ENCODE peak calls at places on chromosome 1, in four cellular contexts. One of them, this sample, is unnamed.

GRCh38 chr1:228884615-228885566 is 149.6 kb downstream of the RHOU start:
- DNase-seq in fibroblast of lung: peak
- DNase-seq in MCF 10A: no peak
- DNase-seq in bronchial epithelial cell: no peak
- DNase-seq in this sample: peak

GRCh38 chr1:168119750-168120149 is 17.0 kb downstream of the GPR161 start:
- DNase-seq in fibroblast of lung: no peak
- DNase-seq in MCF 10A: no peak
- DNase-seq in bronchial epithelial cell: no peak
- DNase-seq in this sample: no peak

GRCh38 chr1:102183711-102184110 is 187.0 kb upstream of the OLFM3 start:
- DNase-seq in fibroblast of lung: no peak
- DNase-seq in MCF 10A: no peak
- DNase-seq in bronchial epithelial cell: no peak
- DNase-seq in this sample: no peak

GRCh38 chr1:157403203-157403602 is 149.1 kb downstream of the FCRL5 start:
- DNase-seq in fibroblast of lung: no peak
- DNase-seq in MCF 10A: peak
- DNase-seq in bronchial epithelial cell: peak
- DNase-seq in this sample: no peak

GRCh38 chr1:97654866-97655265 is 266.0 kb downstream of the DPYD start:
- DNase-seq in fibroblast of lung: peak
- DNase-seq in MCF 10A: no peak
- DNase-seq in bronchial epithelial cell: no peak
- DNase-seq in this sample: no peak

GRCh38 chr1:79373481-79374132 is 367.1 kb upstream of the ADGRL4 start:
- DNase-seq in fibroblast of lung: peak
- DNase-seq in MCF 10A: peak
- DNase-seq in bronchial epithelial cell: no peak
- DNase-seq in this sample: no peak

GRCh38 chr1:10185759-10186158 is 24.6 kb upstream of the KIF1B start:
- DNase-seq in fibroblast of lung: no peak
- DNase-seq in MCF 10A: no peak
- DNase-seq in bronchial epithelial cell: no peak
- DNase-seq in this sample: no peak

GRCh38 chr1:2921970-2922686 is 99.1 kb upstream of the ACTRT2 start:
- DNase-seq in fibroblast of lung: no peak
- DNase-seq in MCF 10A: no peak
- DNase-seq in bronchial epithelial cell: no peak
- DNase-seq in this sample: no peak

GRCh38 chr1:154626456-154627246 is 18.7 kb upstream of the ADAR start:
- DNase-seq in fibroblast of lung: no peak
- DNase-seq in MCF 10A: peak
- DNase-seq in bronchial epithelial cell: peak
- DNase-seq in this sample: no peak

GRCh38 chr1:14924455-14925325 is 228.9 kb upstream of the TMEM51 start:
- DNase-seq in fibroblast of lung: peak
- DNase-seq in MCF 10A: peak
- DNase-seq in bronchial epithelial cell: no peak
- DNase-seq in this sample: peak
- TF ChIP-seq CTCF in fibroblast of lung: no peak
- TF ChIP-seq CTCF in MCF 10A: peak
- TF ChIP-seq CTCF in bronchial epithelial cell: peak
- TF ChIP-seq CTCF in this sample: no peak

GRCh38 chr1:74180490-74180889 is 17.5 kb downstream of the LRRIQ3 start:
- DNase-seq in fibroblast of lung: peak
- DNase-seq in MCF 10A: peak
- DNase-seq in bronchial epithelial cell: peak
- DNase-seq in this sample: peak
- TF ChIP-seq CTCF in fibroblast of lung: no peak
- TF ChIP-seq CTCF in MCF 10A: no peak
- TF ChIP-seq CTCF in bronchial epithelial cell: no peak
- TF ChIP-seq CTCF in this sample: no peak

GRCh38 chr1:235632538-235633219 is 16.9 kb downstream of the GNG4 start:
- DNase-seq in fibroblast of lung: peak
- DNase-seq in MCF 10A: peak
- DNase-seq in bronchial epithelial cell: peak
- DNase-seq in this sample: peak

GRCh38 chr1:235639586-235640205 is 9.9 kb downstream of the GNG4 start:
- DNase-seq in fibroblast of lung: no peak
- DNase-seq in MCF 10A: no peak
- DNase-seq in bronchial epithelial cell: no peak
- DNase-seq in this sample: no peak

GRCh38 chr1:235633220-235633540 is 16.4 kb downstream of the GNG4 start:
- DNase-seq in fibroblast of lung: no peak
- DNase-seq in MCF 10A: no peak
- DNase-seq in bronchial epithelial cell: no peak
- DNase-seq in this sample: no peak

GRCh38 chr1:235637756-235638155 is 11.8 kb downstream of the GNG4 start:
- DNase-seq in fibroblast of lung: no peak
- DNase-seq in MCF 10A: no peak
- DNase-seq in bronchial epithelial cell: no peak
- DNase-seq in this sample: no peak

GRCh38 chr1:235635938-235636663 is 13.5 kb downstream of the GNG4 start:
- DNase-seq in fibroblast of lung: no peak
- DNase-seq in MCF 10A: no peak
- DNase-seq in bronchial epithelial cell: peak
- DNase-seq in this sample: no peak
- TF ChIP-seq CTCF in fibroblast of lung: no peak
- TF ChIP-seq CTCF in MCF 10A: no peak
- TF ChIP-seq CTCF in bronchial epithelial cell: peak
- TF ChIP-seq CTCF in this sample: peak

DNA sequence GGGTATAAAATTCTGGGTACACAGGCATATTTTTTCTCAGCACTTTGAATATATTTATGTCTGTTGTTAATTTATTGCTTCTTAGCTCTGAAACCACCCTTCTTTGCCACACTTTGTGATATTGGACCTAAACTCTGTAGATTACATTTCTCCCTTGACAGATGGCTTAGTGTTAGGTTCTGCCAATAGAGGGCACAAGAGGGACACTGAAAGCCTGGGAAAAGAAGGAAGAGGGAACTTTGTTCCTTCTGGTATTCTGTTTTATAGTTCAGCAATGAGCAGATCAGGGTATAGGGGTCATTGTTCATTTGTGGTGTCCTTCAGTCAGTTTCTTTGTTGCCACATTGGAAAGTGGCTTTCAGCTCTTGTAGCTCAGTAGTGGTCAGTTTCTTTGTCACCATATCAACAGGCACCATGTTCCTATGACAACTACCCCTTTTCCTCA is 423.5 kb upstream of the PROX1 start:
- DNase-seq in fibroblast of lung: no peak
- DNase-seq in MCF 10A: peak
- DNase-seq in bronchial epithelial cell: peak
- DNase-seq in this sample: no peak
- TF ChIP-seq CTCF in fibroblast of lung: no peak
- TF ChIP-seq CTCF in MCF 10A: peak
- TF ChIP-seq CTCF in bronchial epithelial cell: peak
- TF ChIP-seq CTCF in this sample: no peak

GRCh38 chr1:245380790-245381535 is 226.2 kb downstream of the KIF26B start:
- DNase-seq in fibroblast of lung: peak
- DNase-seq in MCF 10A: no peak
- DNase-seq in bronchial epithelial cell: no peak
- DNase-seq in this sample: no peak
- TF ChIP-seq CTCF in fibroblast of lung: peak
- TF ChIP-seq CTCF in MCF 10A: no peak
- TF ChIP-seq CTCF in bronchial epithelial cell: no peak
- TF ChIP-seq CTCF in this sample: peak

DNA sequence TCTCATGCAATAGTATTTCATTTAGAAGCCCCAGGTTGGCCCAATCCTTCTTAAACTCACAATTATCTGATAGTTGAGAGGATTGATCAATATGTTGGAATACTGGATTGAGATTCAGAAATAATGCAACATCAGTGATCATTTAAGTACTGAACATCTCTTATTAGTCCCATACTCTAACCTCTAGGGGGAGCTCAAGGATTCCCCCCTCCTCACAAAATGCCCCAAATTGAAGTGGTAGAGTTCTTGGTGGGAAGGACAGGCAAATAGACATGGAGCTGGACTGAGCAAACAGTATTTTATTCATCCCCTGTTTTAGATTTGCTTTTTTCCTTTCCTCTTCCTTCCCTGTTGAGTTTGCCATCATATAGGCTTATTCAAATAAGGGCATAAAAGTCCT is 62.8 kb downstream of the NGF start:
- DNase-seq in fibroblast of lung: no peak
- DNase-seq in MCF 10A: peak
- DNase-seq in bronchial epithelial cell: peak
- DNase-seq in this sample: peak
- TF ChIP-seq CTCF in fibroblast of lung: peak
- TF ChIP-seq CTCF in MCF 10A: peak
- TF ChIP-seq CTCF in bronchial epithelial cell: peak
- TF ChIP-seq CTCF in this sample: peak

GRCh38 chr1:201895120-201895665 is 6.5 kb downstream of the SHISA4 start:
- DNase-seq in fibroblast of lung: no peak
- DNase-seq in MCF 10A: no peak
- DNase-seq in bronchial epithelial cell: no peak
- DNase-seq in this sample: no peak

GRCh38 chr1:201895913-201896807 is 7.5 kb downstream of the SHISA4 start:
- DNase-seq in fibroblast of lung: peak
- DNase-seq in MCF 10A: peak
- DNase-seq in bronchial epithelial cell: peak
- DNase-seq in this sample: peak

GRCh38 chr1:201898992-201899391 is 10.3 kb downstream of the SHISA4 start:
- DNase-seq in fibroblast of lung: no peak
- DNase-seq in MCF 10A: peak
- DNase-seq in bronchial epithelial cell: no peak
- DNase-seq in this sample: no peak

GRCh38 chr1:201898240-201898894 is 9.7 kb downstream of the SHISA4 start:
- DNase-seq in fibroblast of lung: no peak
- DNase-seq in MCF 10A: no peak
- DNase-seq in bronchial epithelial cell: no peak
- DNase-seq in this sample: no peak

GRCh38 chr1:201896951-201897391 is 8.3 kb downstream of the SHISA4 start:
- DNase-seq in fibroblast of lung: peak
- DNase-seq in MCF 10A: peak
- DNase-seq in bronchial epithelial cell: peak
- DNase-seq in this sample: no peak
- TF ChIP-seq CTCF in fibroblast of lung: no peak
- TF ChIP-seq CTCF in MCF 10A: no peak
- TF ChIP-seq CTCF in bronchial epithelial cell: no peak
- TF ChIP-seq CTCF in this sample: peak

GRCh38 chr1:236489710-236490377 is 33.9 kb upstream of the LGALS8 start:
- DNase-seq in fibroblast of lung: peak
- DNase-seq in MCF 10A: peak
- DNase-seq in bronchial epithelial cell: peak
- DNase-seq in this sample: peak
- TF ChIP-seq CTCF in fibroblast of lung: peak
- TF ChIP-seq CTCF in MCF 10A: peak
- TF ChIP-seq CTCF in bronchial epithelial cell: peak
- TF ChIP-seq CTCF in this sample: peak